ENCODE peak calls at places on chromosomes 1 and 21, in seven cellular contexts. H, C, X, R, L, N and P are unnamed samples.

GRCh38 chr1:228989992-228990827 is 254.9 kb downstream of the RHOU start:
- DNase-seq in X (no peak), N (peak), L (no peak), R (peak), C (no peak), H (no peak), P (peak)

GRCh38 chr21:39060485-39061099 is 122.7 kb downstream of the PSMG1 start:
- DNase-seq in X (no peak), H (no peak), C (peak), L (no peak), N (no peak), R (no peak), P (no peak)

GRCh38 chr1:206802401-206802800 is 30.1 kb upstream of the IL10 start:
- DNase-seq in N (no peak), R (no peak), C (no peak), L (no peak), X (no peak), H (no peak), P (no peak)

GRCh38 chr1:22048351-22049192 is 3.9 kb upstream of the CDC42 start:
- DNase-seq in C (no peak), R (no peak), H (no peak), L (no peak), X (no peak), N (no peak), P (no peak)

GRCh38 chr1:156065871-156066270 is 4.9 kb downstream of the RAB25 start:
- DNase-seq in X (no peak), L (no peak), N (no peak), R (no peak), H (no peak), C (no peak), P (no peak)

GRCh38 chr1:87252406-87252805 is 76.3 kb upstream of the LMO4 start:
- DNase-seq in H (no peak), L (peak), X (peak), C (no peak), R (no peak), N (no peak), P (no peak)

GRCh38 chr1:97204468-97204867 is 482.9 kb downstream of the PTBP2 start:
- DNase-seq in L (peak), R (no peak), C (no peak), H (no peak), N (no peak), X (no peak), P (no peak)

GRCh38 chr1:55155522-55155921 is 59.6 kb downstream of the USP24 start:
- DNase-seq in H (no peak), N (peak), R (no peak), L (no peak), C (no peak), X (peak), P (peak)

GRCh38 chr1:206856674-206857464 is 8.6 kb upstream of the IL20 start:
- DNase-seq in N (no peak), R (no peak), H (no peak), C (peak), L (no peak), X (no peak), P (no peak)

GRCh38 chr1:200359610-200360163 is 50.1 kb downstream of the ZNF281 start:
- DNase-seq in N (no peak), L (peak), R (no peak), X (no peak), H (no peak), C (no peak), P (no peak)

GRCh38 chr1:243926803-243927245 is 76.8 kb upstream of the AKT3 start:
- DNase-seq in R (no peak), N (no peak), H (no peak), L (peak), C (no peak), X (peak), P (no peak)

GRCh38 chr1:180953291-180953747 is 40.6 kb downstream of the KIAA1614 start:
- DNase-seq in X (no peak), H (no peak), N (no peak), L (no peak), C (no peak), R (peak), P (no peak)

GRCh38 chr1:37477198-37477931 is 3.0 kb downstream of the ZC3H12A start:
- DNase-seq in L (no peak), R (no peak), X (no peak), N (no peak), H (no peak), C (no peak), P (peak)

GRCh38 chr1:153774780-153775431 is at the start of gene SLC27A3:
- DNase-seq in R (peak), C (peak), X (no peak), N (peak), L (no peak), H (no peak), P (peak)

GRCh38 chr1:185352067-185352466 is 35.0 kb upstream of the IVNS1ABP start:
- DNase-seq in H (no peak), X (no peak), R (no peak), L (no peak), N (no peak), C (no peak), P (no peak)

GRCh38 chr1:210978316-210978993 is 155.5 kb downstream of the KCNH1 start:
- DNase-seq in C (no peak), N (no peak), X (no peak), R (no peak), H (no peak), L (no peak), P (no peak)

GRCh38 chr1:204409111-204409510 is 2.5 kb downstream of the PPP1R15B start:
- DNase-seq in N (no peak), X (no peak), L (no peak), C (no peak), R (no peak), H (no peak), P (no peak)

GRCh38 chr1:64546018-64546417 is 76.1 kb downstream of the CACHD1 start:
- DNase-seq in H (peak), L (no peak), X (no peak), C (no peak), N (no peak), R (no peak), P (no peak)

GRCh38 chr1:204076891-204077290 is 4.0 kb downstream of the SOX13 start:
- DNase-seq in N (no peak), X (no peak), H (no peak), C (no peak), R (no peak), L (no peak), P (no peak)

GRCh38 chr1:36273024-36273423 is 33.1 kb upstream of the SH3D21 start:
- DNase-seq in R (no peak), N (no peak), C (no peak), L (no peak), X (no peak), H (no peak), P (no peak)

GRCh38 chr1:37056201-37056764 is 22.0 kb upstream of the GRIK3 start:
- DNase-seq in N (no peak), C (peak), H (no peak), R (no peak), X (no peak), L (no peak), P (no peak)

GRCh38 chr1:151051356-151052009 is 3.9 kb downstream of the C1orf56 start:
- DNase-seq in X (no peak), R (no peak), N (no peak), L (no peak), C (no peak), H (no peak), P (no peak)
- H3K4me3 ChIP-seq in X (no peak), R (no peak), N (no peak), L (no peak), C (no peak), H (no peak), P (no peak)

GRCh38 chr1:160797163-160797797 is 1.3 kb downstream of the LY9 start:
- DNase-seq in R (no peak), N (no peak), X (no peak), C (no peak), L (no peak), H (no peak), P (peak)
- H3K4me3 ChIP-seq in R (no peak), N (no peak), X (no peak), C (no peak), L (no peak), H (no peak), P (no peak)

GRCh38 chr1:234980657-234981396 is 147.8 kb downstream of the TOMM20 start:
- DNase-seq in C (no peak), N (peak), H (no peak), L (peak), X (peak), R (peak), P (peak)
- H3K4me3 ChIP-seq in C (no peak), N (no peak), H (no peak), L (no peak), X (no peak), R (peak), P (no peak)

DNA sequence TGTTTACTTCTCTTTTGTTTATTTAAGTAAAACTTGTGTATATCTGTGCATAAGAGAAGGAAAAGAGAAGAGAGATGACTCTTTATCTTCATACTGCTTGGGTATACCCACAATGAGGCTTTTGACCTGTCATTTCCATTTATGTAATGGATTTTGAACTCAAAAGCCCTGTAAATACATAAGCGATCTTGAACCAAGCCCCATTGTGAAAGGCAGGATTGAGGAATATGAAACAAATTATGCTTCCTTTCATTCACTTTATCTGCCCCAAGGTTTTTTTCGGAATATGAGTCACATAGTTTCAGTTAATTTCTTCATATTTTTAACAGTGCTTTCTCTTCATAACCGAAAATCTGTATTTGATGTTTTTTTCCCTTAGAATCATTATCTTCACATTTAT is 21.4 kb downstream of the CNST start:
- DNase-seq in R (no peak), H (no peak), X (no peak), N (no peak), C (no peak), L (no peak), P (no peak)
- H3K4me3 ChIP-seq in R (no peak), H (no peak), X (no peak), N (no peak), C (no peak), L (no peak), P (no peak)

DNA sequence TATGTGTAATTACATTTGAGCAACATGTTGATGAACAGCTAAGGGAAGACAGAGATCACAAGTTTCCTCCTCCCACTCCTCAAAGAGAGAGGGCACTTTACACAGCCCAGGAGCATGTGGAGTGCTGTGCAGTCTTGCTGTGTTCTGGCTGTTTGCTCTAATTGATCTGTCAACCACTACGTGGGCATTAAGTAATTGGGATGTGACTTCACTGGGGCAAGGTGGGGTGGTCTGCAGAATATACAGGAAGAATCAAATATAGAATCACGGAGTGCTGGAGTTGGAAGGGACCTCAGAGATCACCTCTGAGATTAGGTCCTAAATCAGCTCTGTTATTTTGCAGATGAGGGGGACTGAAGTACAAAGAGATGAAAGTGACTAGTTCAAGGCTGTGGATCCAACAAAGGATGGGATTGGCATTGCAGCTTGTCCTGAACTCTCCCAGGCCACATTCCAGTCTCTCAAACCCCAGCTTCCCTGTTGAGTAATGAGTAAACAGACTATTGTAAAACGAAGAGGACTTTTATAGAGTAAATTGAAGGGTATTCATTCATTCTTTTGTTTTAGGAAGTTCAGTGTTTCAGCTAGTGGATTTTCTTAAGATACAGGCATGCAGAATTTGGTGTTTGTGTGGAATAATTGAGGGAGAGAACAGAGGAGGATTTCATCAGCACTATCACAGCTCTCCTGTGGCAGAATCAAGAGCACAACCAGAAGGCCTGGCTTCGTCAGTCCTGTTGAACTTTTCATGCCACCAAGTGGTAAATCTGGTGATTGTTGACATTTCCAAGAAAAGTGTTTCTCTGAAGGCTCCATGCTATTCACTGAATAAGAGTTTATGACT is 22.4 kb downstream of the NOS1AP start:
- DNase-seq in N (no peak), C (no peak), H (no peak), X (no peak), L (no peak), R (no peak), P (no peak)
- H3K4me3 ChIP-seq in N (no peak), C (no peak), H (no peak), X (no peak), L (no peak), R (no peak), P (no peak)

DNA sequence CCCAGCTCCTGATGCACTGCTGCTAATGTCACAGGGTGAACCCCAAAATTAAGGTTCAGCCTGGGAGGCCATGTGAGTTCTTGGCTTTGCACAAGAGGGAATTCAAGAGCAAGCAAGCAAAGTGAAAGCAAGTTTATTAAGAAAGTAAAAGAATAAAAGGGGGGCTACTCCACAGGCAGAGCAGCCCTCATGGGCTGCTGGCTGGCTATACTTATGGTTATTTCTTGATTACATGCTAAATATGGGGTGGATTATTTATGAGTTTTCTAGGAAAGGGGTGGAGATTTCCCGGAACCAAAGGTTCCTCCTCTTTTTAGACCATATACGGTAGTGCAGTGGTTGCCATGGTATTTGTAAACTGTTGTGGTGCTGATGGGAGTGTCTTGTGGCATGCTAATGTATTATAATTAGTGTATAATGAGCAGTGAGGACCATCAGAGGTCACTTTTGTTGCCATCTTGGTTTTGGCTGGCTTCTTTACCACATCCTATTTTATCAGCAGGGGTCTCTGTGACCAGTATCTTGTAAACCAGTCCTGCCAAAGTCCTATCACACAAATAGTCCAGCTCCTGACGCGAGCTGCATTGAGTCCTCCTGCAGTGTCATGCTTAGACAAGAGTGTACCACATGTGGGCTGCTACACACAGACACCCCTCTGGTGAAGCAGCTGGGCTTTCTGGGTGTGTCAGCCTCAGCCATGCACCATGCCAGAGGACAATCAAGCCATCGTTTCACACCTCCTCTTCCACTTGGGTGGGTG is 46.4 kb upstream of the CSF1 start:
- DNase-seq in L (no peak), C (no peak), X (peak), H (no peak), N (no peak), R (no peak), P (no peak)
- H3K4me3 ChIP-seq in L (no peak), C (no peak), X (no peak), H (no peak), N (no peak), R (no peak), P (no peak)

GRCh38 chr1:160789051-160789701 is 6.8 kb upstream of the LY9 start:
- DNase-seq in X (no peak), H (no peak), L (no peak), C (no peak), R (no peak), N (no peak), P (no peak)
- H3K4me3 ChIP-seq in X (no peak), H (peak), L (no peak), C (no peak), R (no peak), N (no peak), P (no peak)

DNA sequence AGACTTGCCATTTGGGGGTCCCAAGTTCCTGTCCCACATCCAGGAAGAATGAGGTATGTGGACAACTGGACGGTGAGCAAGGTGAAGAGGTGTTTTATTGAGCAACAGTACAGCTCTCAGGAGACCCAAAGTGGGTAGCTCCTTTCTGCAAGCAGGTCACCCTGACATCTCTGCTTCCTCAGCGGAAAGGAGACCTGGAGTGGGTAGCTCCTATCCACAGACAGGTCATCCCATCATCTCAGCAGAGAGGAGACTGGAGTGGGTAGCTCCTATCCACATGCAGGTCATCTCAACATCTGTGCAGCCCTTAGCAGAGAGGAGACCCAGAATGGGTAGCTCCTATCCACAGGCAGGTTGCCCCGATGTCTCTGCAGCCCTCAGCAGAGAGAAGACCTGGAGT is 13.8 kb upstream of the FNBP1L start:
- DNase-seq in H (no peak), L (no peak), C (no peak), N (no peak), R (no peak), X (no peak), P (no peak)
- H3K4me3 ChIP-seq in H (no peak), L (no peak), C (no peak), N (no peak), R (no peak), X (no peak), P (no peak)

GRCh38 chr1:187892640-187893039 is 1063.9 kb downstream of the PLA2G4A start:
- DNase-seq in N (no peak), H (no peak), X (no peak), L (no peak), R (no peak), C (no peak), P (no peak)

GRCh38 chr1:187893471-187893870 is 1064.7 kb downstream of the PLA2G4A start:
- DNase-seq in R (no peak), N (no peak), X (no peak), L (no peak), C (no peak), H (no peak), P (no peak)

GRCh38 chr1:187891993-187892392 is 1063.2 kb downstream of the PLA2G4A start:
- DNase-seq in R (no peak), C (peak), L (no peak), H (no peak), N (no peak), X (no peak), P (no peak)

DNA sequence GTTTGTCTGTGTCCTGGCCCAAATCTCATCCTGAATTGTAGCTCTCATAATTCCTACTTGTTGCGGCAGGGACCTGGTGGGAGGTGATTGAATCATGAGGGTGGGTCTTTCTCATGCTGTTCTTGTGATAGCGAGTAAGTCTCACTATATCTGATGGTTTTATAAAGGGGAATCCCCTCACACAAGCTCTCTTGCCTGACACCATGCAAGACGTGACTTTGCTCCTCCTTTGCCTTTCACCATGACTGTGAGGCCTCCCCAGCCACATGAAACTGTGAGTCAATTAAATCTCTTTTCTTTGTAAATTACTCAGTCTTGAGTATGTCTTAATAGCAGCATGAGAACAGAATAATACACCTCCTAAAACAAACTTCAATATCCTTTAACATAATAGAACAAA is 1065.6 kb downstream of the PLA2G4A start:
- DNase-seq in L (no peak), X (no peak), C (no peak), N (no peak), H (no peak), R (no peak), P (no peak)
- H3K4me3 ChIP-seq in L (no peak), X (no peak), C (no peak), N (no peak), H (no peak), R (no peak), P (no peak)

GRCh38 chr1:167614851-167615250 is 15.2 kb upstream of the RCSD1 start:
- DNase-seq in C (no peak), L (no peak), N (no peak), R (no peak), X (no peak), H (no peak), P (no peak)
- H3K4me3 ChIP-seq in C (no peak), L (no peak), N (no peak), R (no peak), X (no peak), H (no peak), P (no peak)